ENCODE peak calls at places on chromosomes 7 and 10, in eight cellular contexts. M is IMR-90, I is uterus, F is right lobe of liver, O is breast epithelium, Y is A549, G is K562, W is suprapubic skin. S is an unnamed sample.

GRCh38 chr10:83492004-83492403 is 647.3 kb upstream of the GHITM start:
- DNase-seq in I (no peak), F (no peak), O (no peak), W (no peak), G (no peak), M (no peak), Y (no peak), S (no peak)

GRCh38 chr10:49109669-49110335 is 5.5 kb downstream of the VSTM4 start:
- DNase-seq in F (no peak), G (no peak), M (peak; percentile 73), W (no peak), O (no peak), Y (no peak), I (peak; percentile 62), S (peak; percentile 82)

GRCh38 chr10:46541735-46542566 is 14.5 kb downstream of the GPRIN2 start:
- DNase-seq in G (no peak), Y (peak; percentile 34), I (peak; percentile 11), W (peak; percentile 75), F (peak; percentile 47), M (no peak), O (peak; percentile 48), S (no peak)

GRCh38 chr10:110861930-110862677 is 9.6 kb upstream of the PDCD4 start:
- DNase-seq in M (no peak), G (no peak), F (no peak), O (no peak), Y (no peak), I (no peak), W (no peak), S (no peak)

GRCh38 chr7:1024331-1024761 is 20.0 kb upstream of the GPR146 start:
- DNase-seq in Y (no peak), F (no peak), O (no peak), M (no peak), I (no peak), G (no peak), W (no peak), S (no peak)

GRCh38 chr10:32413513-32413912 is 32.4 kb upstream of the CCDC7 start:
- DNase-seq in M (peak; percentile 96), G (no peak), W (no peak), Y (peak; percentile 25), O (no peak), F (no peak), I (no peak), S (no peak)

GRCh38 chr7:47422631-47423030 is 159.3 kb downstream of the TNS3 start:
- DNase-seq in M (peak; percentile 52), W (no peak), Y (no peak), F (no peak), G (no peak), O (no peak), I (no peak), S (no peak)

GRCh38 chr7:13166801-13167200 is 479.4 kb downstream of the ARL4A start:
- DNase-seq in G (no peak), I (no peak), W (no peak), M (no peak), F (no peak), O (no peak), Y (no peak), S (no peak)

GRCh38 chr7:45394117-45394708 is 180.0 kb upstream of the ADCY1 start:
- DNase-seq in W (no peak), F (no peak), G (no peak), Y (no peak), O (no peak), M (no peak), I (no peak), S (no peak)

GRCh38 chr10:116183733-116184447 is 89.1 kb downstream of the GFRA1 start:
- DNase-seq in M (peak; percentile 29), F (peak; percentile 67), G (no peak), W (no peak), Y (no peak), I (no peak), O (no peak), S (peak; percentile 76)

GRCh38 chr10:49081532-49082275 is 33.6 kb downstream of the VSTM4 start:
- DNase-seq in G (no peak), Y (no peak), I (no peak), O (no peak), M (peak; percentile 15), W (no peak), F (peak; percentile 80), S (peak; percentile 82)

GRCh38 chr7:79176859-79177477 is 276.5 kb downstream of the MAGI2 start:
- DNase-seq in W (no peak), O (no peak), F (no peak), I (no peak), M (peak; percentile 68), Y (peak; percentile 5), G (peak; percentile 6), S (no peak)

GRCh38 chr10:79816-80215 is 30.7 kb upstream of the TUBB8 start:
- DNase-seq in O (no peak), W (no peak), Y (no peak), G (no peak), I (no peak), M (no peak), F (no peak), S (no peak)

GRCh38 chr10:110471566-110472139 is 26.1 kb upstream of the DUSP5 start:
- DNase-seq in Y (no peak), O (no peak), M (peak; percentile 89), W (no peak), I (no peak), F (no peak), G (no peak), S (no peak)

GRCh38 chr10:77526861-77527617 is 110.6 kb downstream of the KCNMA1 start:
- DNase-seq in W (no peak), I (no peak), O (no peak), G (no peak), M (no peak), F (no peak), Y (no peak), S (no peak)

GRCh38 chr7:11513460-11513859 is 318.5 kb downstream of the THSD7A start:
- DNase-seq in F (no peak), Y (no peak), M (no peak), G (no peak), I (no peak), O (no peak), W (no peak), S (no peak)

GRCh38 chr7:7209412-7210050 is 27.2 kb downstream of the C1GALT1 start:
- DNase-seq in W (no peak), O (no peak), M (no peak), F (no peak), I (no peak), Y (no peak), G (peak; percentile 25), S (no peak)

GRCh38 chr7:104931181-104931781 is 82.7 kb upstream of the KMT2E start:
- DNase-seq in Y (no peak), I (peak; percentile 38), M (no peak), W (no peak), F (no peak), O (no peak), G (no peak), S (no peak)

GRCh38 chr10:29691564-29692064 is 56.8 kb upstream of the SVIL start:
- DNase-seq in G (no peak), O (no peak), Y (no peak), F (no peak), W (no peak), I (peak; percentile 82), M (peak; percentile 55), S (no peak)

GRCh38 chr7:39429421-39429820 is 136.8 kb upstream of the YAE1 start:
- DNase-seq in W (no peak), Y (no peak), F (no peak), O (no peak), M (no peak), I (no peak), G (no peak), S (no peak)

DNA sequence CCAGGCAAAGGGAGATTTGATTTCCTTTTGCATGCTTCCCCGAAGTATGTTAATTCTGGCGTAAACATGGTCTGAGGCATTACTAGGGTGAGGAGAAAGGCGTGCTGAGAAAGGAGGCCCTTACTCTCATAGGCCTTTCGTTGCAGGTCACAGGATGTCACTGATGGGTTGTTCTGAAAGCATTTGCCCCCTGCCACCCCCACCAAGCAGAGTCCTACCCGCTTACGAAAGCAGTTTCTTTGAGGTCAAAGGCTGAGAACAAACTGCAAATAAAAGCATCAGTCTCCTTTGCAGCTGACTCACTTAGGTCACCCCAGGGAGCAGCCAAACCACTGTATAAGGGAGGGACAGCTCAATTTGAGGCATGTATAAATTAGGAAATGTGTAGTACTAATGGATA is 57.1 kb downstream of the BPGM start:
- DNase-seq in I (peak; percentile 88), M (peak; percentile 58), G (no peak), Y (no peak), O (no peak), F (peak; percentile 57), W (no peak), S (peak; percentile 30)
- H3K27ac ChIP-seq in I (peak overlapping the region; percentile 92), M (no peak overlapping the region), G (no peak overlapping the region), Y (no peak overlapping the region), O (peak overlapping the region; percentile 70), F (peak overlapping the region; percentile 24), W (peak overlapping the region; percentile 1), S (peak overlapping the region; percentile 84)

DNA sequence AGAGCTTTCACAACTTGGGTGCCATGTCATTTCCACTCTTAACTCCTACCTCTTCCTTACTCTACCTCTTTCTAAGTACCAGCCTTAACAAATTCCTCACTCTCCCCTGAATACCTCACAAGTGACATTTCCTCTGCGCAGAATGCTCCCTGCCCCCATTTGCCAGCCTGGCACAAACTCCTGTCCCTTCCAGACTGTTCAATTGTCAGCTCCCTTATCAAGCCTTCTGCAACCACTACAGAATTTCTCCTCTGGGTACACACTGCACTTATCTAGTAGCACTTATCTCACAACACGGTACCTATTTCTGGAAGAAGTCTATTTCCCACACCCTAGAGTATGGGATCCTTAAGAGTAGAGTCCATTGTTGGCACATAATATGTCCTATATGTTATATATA is 39.1 kb upstream of the ANAPC16 start:
- DNase-seq in M (no peak), G (no peak), Y (no peak), O (no peak), I (no peak), W (no peak), F (no peak), S (no peak)
- TF ChIP-seq POLR2A in M (no peak), G (no peak), Y (no peak), O (no peak), I (no peak), W (no peak), F (no peak), S (no peak)

GRCh38 chr10:94710578-94710977 is 27.0 kb downstream of the CYP2C18 start:
- DNase-seq in G (no peak), I (no peak), M (no peak), F (no peak), O (no peak), Y (no peak), W (no peak), S (no peak)
- H3K27ac ChIP-seq in G (no peak overlapping the region), I (no peak overlapping the region), M (no peak overlapping the region), F (no peak overlapping the region), O (no peak overlapping the region), Y (no peak overlapping the region), W (no peak overlapping the region), S (no peak overlapping the region)

DNA sequence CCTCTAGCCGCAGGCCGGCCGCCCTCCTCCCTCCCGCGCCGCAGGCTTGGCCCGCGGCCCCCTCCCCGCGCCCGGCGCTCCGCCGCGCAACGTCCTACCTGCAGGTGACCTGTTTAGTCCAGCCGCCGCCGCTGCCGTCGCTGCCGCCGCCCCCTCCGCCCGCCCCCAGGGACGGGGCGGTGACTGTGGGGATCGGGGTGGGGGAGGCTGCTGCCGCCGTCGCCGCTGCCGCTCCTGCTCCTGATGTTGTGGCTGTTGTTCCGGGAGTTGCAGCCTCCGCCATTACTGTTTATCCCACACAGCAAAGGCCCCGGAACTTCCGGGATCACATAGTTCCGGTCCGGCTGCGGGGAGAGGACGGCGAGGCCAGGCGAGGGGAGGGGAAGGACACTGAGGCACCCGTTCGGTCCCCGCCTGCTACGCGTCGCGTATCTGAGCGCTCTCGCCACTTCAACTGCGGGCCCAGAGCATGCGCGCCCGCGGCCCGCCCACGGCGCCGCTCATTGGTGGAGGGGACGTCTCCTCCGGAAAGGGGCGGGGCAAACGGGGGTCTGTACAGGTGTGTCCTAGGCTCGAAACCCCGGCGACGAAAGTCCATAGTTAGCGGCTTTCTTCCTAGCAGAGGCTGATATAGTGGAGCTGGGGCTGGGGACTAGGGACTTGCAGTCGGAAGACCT is at the start of gene MKRN1:
- DNase-seq in Y (peak; percentile 91), G (peak; percentile 100), M (peak; percentile 90), I (peak; percentile 80), W (peak; percentile 97), O (peak; percentile 95), F (peak; percentile 98), S (peak; percentile 96)
- TF ChIP-seq POLR2A in Y (peak; percentile 47), G (peak; percentile 94), M (peak; percentile 32), I (peak; percentile 73), W (no peak), O (peak; percentile 30), F (peak; percentile 82), S (peak; percentile 88)